ENCODE peak calls at places on chromosome 16, in seven cellular contexts. One of them, this sample, is unnamed.

GRCh38 chr16:89402962-89403361 is 87.4 kb downstream of the ANKRD11 start:
- DNase-seq in A549: no peak
- DNase-seq in A673: no peak
- DNase-seq in prostate gland: no peak
- DNase-seq in neural progenitor cell: no peak
- DNase-seq in OCI-LY7: peak; percentile 28
- DNase-seq in heart left ventricle: peak; percentile 42
- DNase-seq in this sample: no peak

GRCh38 chr16:8798174-8798527 is 512 bp downstream of the PMM2 start:
- DNase-seq in A673: no peak
- DNase-seq in neural progenitor cell: no peak
- DNase-seq in heart left ventricle: no peak
- DNase-seq in A549: no peak
- DNase-seq in prostate gland: no peak
- DNase-seq in OCI-LY7: peak; percentile 25
- DNase-seq in this sample: no peak

GRCh38 chr16:69618721-69619120 is 53.0 kb downstream of the NFAT5 start:
- DNase-seq in A673: no peak
- DNase-seq in heart left ventricle: no peak
- DNase-seq in OCI-LY7: no peak
- DNase-seq in neural progenitor cell: no peak
- DNase-seq in A549: no peak
- DNase-seq in prostate gland: no peak
- DNase-seq in this sample: no peak

GRCh38 chr16:81625544-81626152 is 153.4 kb upstream of the PLCG2 start:
- DNase-seq in neural progenitor cell: no peak
- DNase-seq in A549: no peak
- DNase-seq in prostate gland: peak; percentile 41
- DNase-seq in OCI-LY7: no peak
- DNase-seq in heart left ventricle: peak; percentile 64
- DNase-seq in A673: no peak
- DNase-seq in this sample: peak; percentile 87

GRCh38 chr16:65828296-65828695 is 538.2 kb upstream of the CDH5 start:
- DNase-seq in prostate gland: no peak
- DNase-seq in heart left ventricle: no peak
- DNase-seq in neural progenitor cell: no peak
- DNase-seq in OCI-LY7: no peak
- DNase-seq in A673: no peak
- DNase-seq in A549: no peak
- DNase-seq in this sample: no peak

GRCh38 chr16:59249049-59249448 is 514.9 kb upstream of the GOT2 start:
- DNase-seq in A673: no peak
- DNase-seq in heart left ventricle: no peak
- DNase-seq in A549: no peak
- DNase-seq in OCI-LY7: no peak
- DNase-seq in prostate gland: no peak
- DNase-seq in neural progenitor cell: peak; percentile 46
- DNase-seq in this sample: no peak

GRCh38 chr16:69428652-69429051 is 4.2 kb downstream of the CYB5B start:
- DNase-seq in heart left ventricle: no peak
- DNase-seq in OCI-LY7: no peak
- DNase-seq in A673: no peak
- DNase-seq in prostate gland: no peak
- DNase-seq in A549: no peak
- DNase-seq in neural progenitor cell: no peak
- DNase-seq in this sample: no peak

GRCh38 chr16:57301126-57301817 is 16.8 kb upstream of the PLLP start:
- DNase-seq in OCI-LY7: no peak
- DNase-seq in prostate gland: no peak
- DNase-seq in A673: no peak
- DNase-seq in neural progenitor cell: no peak
- DNase-seq in heart left ventricle: no peak
- DNase-seq in A549: no peak
- DNase-seq in this sample: no peak

GRCh38 chr16:57676624-57677085 is 8.5 kb downstream of the ADGRG3 start:
- DNase-seq in neural progenitor cell: no peak
- DNase-seq in heart left ventricle: no peak
- DNase-seq in A549: no peak
- DNase-seq in OCI-LY7: no peak
- DNase-seq in prostate gland: no peak
- DNase-seq in A673: no peak
- DNase-seq in this sample: no peak

GRCh38 chr16:27729516-27730304 is 179.8 kb downstream of the KATNIP start:
- DNase-seq in A673: no peak
- DNase-seq in prostate gland: no peak
- DNase-seq in OCI-LY7: no peak
- DNase-seq in A549: no peak
- DNase-seq in neural progenitor cell: no peak
- DNase-seq in heart left ventricle: no peak
- DNase-seq in this sample: no peak

GRCh38 chr16:56871172-56871593 is 6.2 kb downstream of the SLC12A3 start:
- DNase-seq in A549: no peak
- DNase-seq in A673: no peak
- DNase-seq in prostate gland: peak; percentile 41
- DNase-seq in heart left ventricle: no peak
- DNase-seq in neural progenitor cell: no peak
- DNase-seq in OCI-LY7: no peak
- DNase-seq in this sample: no peak

GRCh38 chr16:11572301-11572995 is 14.3 kb downstream of the LITAF start:
- DNase-seq in A673: no peak
- DNase-seq in prostate gland: no peak
- DNase-seq in neural progenitor cell: no peak
- DNase-seq in A549: no peak
- DNase-seq in OCI-LY7: no peak
- DNase-seq in heart left ventricle: no peak
- DNase-seq in this sample: no peak

GRCh38 chr16:11580451-11581086 is 6.2 kb downstream of the LITAF start:
- DNase-seq in prostate gland: no peak
- DNase-seq in OCI-LY7: no peak
- DNase-seq in heart left ventricle: no peak
- DNase-seq in A549: no peak
- DNase-seq in neural progenitor cell: no peak
- DNase-seq in A673: no peak
- DNase-seq in this sample: no peak

GRCh38 chr16:11575223-11575589 is 11.5 kb downstream of the LITAF start:
- DNase-seq in prostate gland: no peak
- DNase-seq in heart left ventricle: no peak
- DNase-seq in A673: no peak
- DNase-seq in neural progenitor cell: no peak
- DNase-seq in OCI-LY7: no peak
- DNase-seq in A549: no peak
- DNase-seq in this sample: no peak

GRCh38 chr16:11581677-11582076 is 5.0 kb downstream of the LITAF start:
- DNase-seq in A549: no peak
- DNase-seq in heart left ventricle: no peak
- DNase-seq in prostate gland: no peak
- DNase-seq in neural progenitor cell: no peak
- DNase-seq in OCI-LY7: no peak
- DNase-seq in A673: no peak
- DNase-seq in this sample: no peak

DNA sequence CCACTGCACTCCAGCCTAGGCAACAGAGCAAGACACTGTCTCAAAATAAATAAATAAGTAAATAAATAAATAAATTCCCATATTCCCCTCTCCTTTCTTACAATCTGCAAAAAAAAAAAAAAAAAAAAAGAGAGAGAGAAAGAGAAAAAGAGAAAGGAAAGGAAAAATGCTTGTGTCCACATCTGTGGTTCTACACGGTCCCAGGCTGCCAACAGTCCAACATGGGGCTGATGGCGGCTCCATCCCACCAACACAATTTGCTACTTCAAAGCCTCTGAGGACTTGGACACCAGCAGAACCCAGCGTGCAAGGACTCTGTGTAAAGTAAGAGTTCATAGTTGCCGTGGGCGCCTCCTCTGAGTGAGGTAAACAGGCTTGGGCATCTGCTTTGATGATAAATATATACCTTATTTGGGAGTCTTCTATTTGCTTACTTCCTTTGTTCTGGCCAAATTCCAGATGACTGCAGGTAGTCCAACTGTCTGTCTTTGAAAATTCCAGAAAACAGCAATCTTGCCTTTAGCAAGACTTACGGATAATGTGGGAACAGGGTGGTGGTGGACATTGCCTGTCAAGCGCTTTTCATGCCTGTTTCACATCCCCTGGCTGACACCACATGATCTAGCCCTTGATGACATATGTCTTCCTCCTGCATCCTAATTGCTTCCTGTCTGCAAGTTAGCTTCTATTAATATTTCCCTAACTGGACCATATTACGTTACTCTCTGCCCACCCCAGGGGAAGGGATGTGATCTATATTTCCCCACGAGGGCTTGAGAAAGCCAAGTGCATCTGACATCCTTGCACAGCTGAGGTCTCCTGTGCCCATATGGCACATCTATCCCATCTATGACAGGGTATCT is 10.1 kb downstream of the LITAF start:
- DNase-seq in prostate gland: no peak
- DNase-seq in OCI-LY7: peak; percentile 55
- DNase-seq in neural progenitor cell: no peak
- DNase-seq in A549: no peak
- DNase-seq in A673: no peak
- DNase-seq in heart left ventricle: no peak
- DNase-seq in this sample: no peak
- H3K4me1 ChIP-seq in prostate gland: peaks cover 2% of the 10 kb centered on the region
- H3K4me1 ChIP-seq in OCI-LY7: peaks cover 27% of the 10 kb centered on the region
- H3K4me1 ChIP-seq in neural progenitor cell: peaks cover 5% of the 10 kb centered on the region
- H3K4me1 ChIP-seq in A549: peaks cover 71% of the 10 kb centered on the region
- H3K4me1 ChIP-seq in A673: no peaks in the 10 kb centered on the region
- H3K4me1 ChIP-seq in heart left ventricle: no peaks in the 10 kb centered on the region
- H3K4me1 ChIP-seq in this sample: peaks cover 8% of the 10 kb centered on the region

GRCh38 chr16:49455181-49455990 is 81.8 kb downstream of the C16orf78 start:
- DNase-seq in prostate gland: no peak
- DNase-seq in A549: no peak
- DNase-seq in OCI-LY7: no peak
- DNase-seq in neural progenitor cell: no peak
- DNase-seq in A673: no peak
- DNase-seq in heart left ventricle: no peak
- DNase-seq in this sample: no peak
- TF ChIP-seq CTCF in prostate gland: no peak
- TF ChIP-seq CTCF in A549: no peak
- TF ChIP-seq CTCF in OCI-LY7: no peak
- TF ChIP-seq CTCF in neural progenitor cell: no peak
- TF ChIP-seq CTCF in A673: no peak
- TF ChIP-seq CTCF in heart left ventricle: no peak
- TF ChIP-seq CTCF in this sample: no peak

GRCh38 chr16:22946433-22946832 is 132.5 kb downstream of the HS3ST2 start:
- DNase-seq in heart left ventricle: no peak
- DNase-seq in A673: no peak
- DNase-seq in prostate gland: no peak
- DNase-seq in neural progenitor cell: no peak
- DNase-seq in A549: no peak
- DNase-seq in OCI-LY7: no peak
- DNase-seq in this sample: no peak
- H3K4me1 ChIP-seq in heart left ventricle: peaks cover 9% of the 10 kb centered on the region
- H3K4me1 ChIP-seq in A673: no peaks in the 10 kb centered on the region
- H3K4me1 ChIP-seq in prostate gland: no peaks in the 10 kb centered on the region
- H3K4me1 ChIP-seq in neural progenitor cell: peaks cover 5% of the 10 kb centered on the region
- H3K4me1 ChIP-seq in A549: no peaks in the 10 kb centered on the region
- H3K4me1 ChIP-seq in OCI-LY7: no peaks in the 10 kb centered on the region
- H3K4me1 ChIP-seq in this sample: no peaks in the 10 kb centered on the region

DNA sequence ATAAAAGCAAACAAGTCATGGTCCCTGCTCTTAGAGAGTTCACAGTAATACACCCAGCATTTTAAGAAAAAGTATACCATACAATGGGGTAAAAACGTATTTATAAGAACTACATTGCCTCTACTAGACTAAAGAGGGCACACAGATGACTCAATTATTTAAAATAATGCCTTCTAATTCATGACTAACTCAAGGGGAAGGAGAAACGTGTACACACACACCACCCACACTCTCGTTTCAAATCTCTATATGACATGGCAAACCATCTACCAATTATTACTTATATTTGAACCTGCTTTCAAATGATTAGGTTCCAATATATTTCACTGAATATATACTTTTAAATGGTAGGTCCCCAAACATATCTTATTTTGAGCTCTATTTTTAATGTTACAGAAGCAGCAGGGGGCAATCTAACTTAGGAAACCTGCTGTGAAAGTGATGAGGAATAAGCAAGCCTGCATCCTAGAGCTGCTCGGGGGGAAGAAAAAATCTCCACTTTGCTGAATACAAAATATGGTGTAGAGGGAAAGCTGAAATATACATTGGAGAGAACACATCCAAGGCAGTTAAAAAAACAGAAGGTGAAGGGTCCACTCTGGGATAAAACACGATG is 232.4 kb upstream of the PSMD7 start:
- DNase-seq in heart left ventricle: no peak
- DNase-seq in prostate gland: no peak
- DNase-seq in OCI-LY7: no peak
- DNase-seq in A673: peak; percentile 39
- DNase-seq in A549: no peak
- DNase-seq in neural progenitor cell: no peak
- DNase-seq in this sample: no peak
- TF ChIP-seq CTCF in heart left ventricle: no peak
- TF ChIP-seq CTCF in prostate gland: no peak
- TF ChIP-seq CTCF in OCI-LY7: no peak
- TF ChIP-seq CTCF in A673: peak; percentile 28
- TF ChIP-seq CTCF in A549: no peak
- TF ChIP-seq CTCF in neural progenitor cell: no peak
- TF ChIP-seq CTCF in this sample: no peak

GRCh38 chr16:67392301-67393059 is 818 bp downstream of the TPPP3 start:
- DNase-seq in neural progenitor cell: no peak
- DNase-seq in A673: no peak
- DNase-seq in A549: no peak
- DNase-seq in heart left ventricle: no peak
- DNase-seq in OCI-LY7: no peak
- DNase-seq in prostate gland: no peak
- DNase-seq in this sample: no peak
- H3K4me1 ChIP-seq in neural progenitor cell: peaks cover 51% of the 10 kb centered on the region
- H3K4me1 ChIP-seq in A673: peaks cover 14% of the 10 kb centered on the region
- H3K4me1 ChIP-seq in A549: peaks cover 15% of the 10 kb centered on the region
- H3K4me1 ChIP-seq in heart left ventricle: peaks cover 34% of the 10 kb centered on the region
- H3K4me1 ChIP-seq in OCI-LY7: no peaks in the 10 kb centered on the region
- H3K4me1 ChIP-seq in prostate gland: peaks cover 14% of the 10 kb centered on the region
- H3K4me1 ChIP-seq in this sample: peaks cover 17% of the 10 kb centered on the region

DNA sequence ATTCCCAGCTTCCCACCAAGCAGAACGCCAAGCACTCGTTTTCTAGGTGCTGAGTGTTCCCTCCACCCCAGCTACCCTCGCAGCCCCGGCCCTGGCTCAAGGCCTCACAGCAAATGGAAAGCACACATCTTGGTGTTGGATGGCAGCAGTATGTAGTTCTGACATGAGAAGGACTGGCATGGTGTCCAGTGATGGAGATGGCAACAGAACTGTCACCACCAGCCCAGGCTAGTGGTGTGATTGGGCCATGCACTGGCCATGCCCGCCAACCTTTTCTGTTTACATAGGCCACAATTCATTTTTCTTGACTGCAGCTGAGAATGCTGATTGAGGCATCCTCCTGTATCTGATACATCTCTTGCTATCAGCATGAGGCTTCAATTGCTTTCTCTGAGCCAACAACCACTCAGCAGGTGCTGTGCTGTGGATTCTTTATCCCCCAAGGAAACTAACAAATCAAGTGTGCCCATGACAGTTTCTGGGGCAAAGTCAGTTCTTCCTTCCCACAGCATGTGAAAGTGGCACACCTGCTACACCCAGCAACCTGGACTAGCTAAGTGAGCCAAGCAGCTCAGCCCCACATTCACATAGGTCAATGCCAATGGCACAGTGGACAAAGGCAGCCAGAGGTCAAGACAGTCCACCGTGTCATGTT is 3.8 kb downstream of the SLC12A4 start:
- DNase-seq in heart left ventricle: no peak
- DNase-seq in neural progenitor cell: no peak
- DNase-seq in OCI-LY7: no peak
- DNase-seq in prostate gland: no peak
- DNase-seq in A673: no peak
- DNase-seq in A549: no peak
- DNase-seq in this sample: no peak
- TF ChIP-seq CTCF in heart left ventricle: no peak
- TF ChIP-seq CTCF in neural progenitor cell: no peak
- TF ChIP-seq CTCF in OCI-LY7: no peak
- TF ChIP-seq CTCF in prostate gland: no peak
- TF ChIP-seq CTCF in A673: no peak
- TF ChIP-seq CTCF in A549: no peak
- TF ChIP-seq CTCF in this sample: no peak

GRCh38 chr16:85641776-85642176 is 28.7 kb downstream of the GSE1 start:
- DNase-seq in neural progenitor cell: no peak
- DNase-seq in heart left ventricle: no peak
- DNase-seq in A673: peak; percentile 45
- DNase-seq in prostate gland: peak; percentile 66
- DNase-seq in A549: no peak
- DNase-seq in OCI-LY7: no peak
- DNase-seq in this sample: peak; percentile 96
- H3K4me1 ChIP-seq in neural progenitor cell: peaks cover 3% of the 10 kb centered on the region
- H3K4me1 ChIP-seq in heart left ventricle: peaks cover 9% of the 10 kb centered on the region
- H3K4me1 ChIP-seq in A673: peaks cover 39% of the 10 kb centered on the region
- H3K4me1 ChIP-seq in prostate gland: peaks cover 37% of the 10 kb centered on the region
- H3K4me1 ChIP-seq in A549: peaks cover 15% of the 10 kb centered on the region
- H3K4me1 ChIP-seq in OCI-LY7: no peaks in the 10 kb centered on the region
- H3K4me1 ChIP-seq in this sample: peaks cover 34% of the 10 kb centered on the region